ENCODE peak calls at places on chromosomes 13 and 19, in nine cellular contexts. H is tibial nerve, D is H9, F is OCI-LY7, C is lung, U is cardiac muscle cell, Z is PC-3, I is A549, A is colonic mucosa. N is an unnamed sample.

GRCh38 chr19:47573076-47574026 is at the start of gene ZNF541:
- DNase-seq in H (peak; percentile 37), D (no peak), F (no peak), C (peak; percentile 38), U (peak; percentile 80), Z (no peak), I (no peak), A (peak; percentile 58), N (peak; percentile 12)

GRCh38 chr13:51452391-51453307 is at the start of gene INTS6:
- DNase-seq in H (peak; percentile 99), D (peak; percentile 99), F (peak; percentile 100), C (peak; percentile 99), U (peak; percentile 100), Z (peak; percentile 96), I (peak; percentile 98), A (peak; percentile 99), N (peak; percentile 100)

GRCh38 chr19:17234911-17235617 is 9.0 kb downstream of the OCEL1 start:
- DNase-seq in H (no peak), D (peak; percentile 81), F (peak; percentile 73), C (no peak), U (peak; percentile 48), Z (peak; percentile 46), I (peak; percentile 67), A (peak; percentile 81), N (no peak)

GRCh38 chr13:50244355-50244912 is 229.2 kb downstream of the KCNRG start:
- DNase-seq in H (no peak), D (no peak), F (no peak), C (no peak), U (no peak), Z (no peak), I (no peak), A (no peak), N (no peak)

GRCh38 chr13:99892189-99892588 is 79.4 kb downstream of the ZIC5 start:
- DNase-seq in H (no peak), D (peak; percentile 81), F (no peak), C (no peak), U (no peak), Z (no peak), I (no peak), A (no peak), N (no peak)

GRCh38 chr13:25018729-25019115 is 77.2 kb upstream of the PABPC3 start:
- DNase-seq in H (no peak), D (peak; percentile 53), F (no peak), C (no peak), U (no peak), Z (no peak), I (peak; percentile 46), A (peak; percentile 23), N (no peak)

GRCh38 chr19:48342841-48343540 is 17.6 kb downstream of the EMP3 start:
- DNase-seq in H (no peak), D (no peak), F (no peak), C (no peak), U (peak; percentile 47), Z (peak; percentile 45), I (peak; percentile 57), A (no peak), N (no peak)

GRCh38 chr19:10431254-10431942 is 11.1 kb downstream of the PDE4A start:
- DNase-seq in H (no peak), D (no peak), F (no peak), C (peak; percentile 43), U (peak; percentile 36), Z (peak; percentile 37), I (no peak), A (peak; percentile 50), N (no peak)

DNA sequence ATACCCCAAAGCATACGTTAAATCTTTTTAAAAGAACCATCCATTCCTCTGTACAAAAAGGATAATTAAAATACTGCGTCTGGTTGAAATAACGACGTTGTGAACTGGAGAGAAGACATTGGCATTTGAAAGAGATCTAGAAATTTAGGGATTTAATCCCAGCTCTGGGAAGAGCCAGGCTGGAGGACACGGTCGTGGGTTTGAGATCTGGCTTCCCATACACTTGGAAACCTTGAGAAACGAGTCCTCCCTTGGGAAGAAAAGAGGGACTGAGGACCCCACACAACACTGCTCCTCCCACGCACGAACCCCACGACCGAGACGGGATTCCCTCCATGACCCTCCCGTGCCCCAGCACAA is 625 bp downstream of the ZNF709 start:
- DNase-seq in H (no peak), D (no peak), F (no peak), C (no peak), U (no peak), Z (no peak), I (no peak), A (no peak), N (no peak)
- H3K27ac ChIP-seq in H (peak overlapping the region; percentile 91), D (no peak overlapping the region), F (no peak overlapping the region), C (peak overlapping the region; percentile 78), U (peak overlapping the region; percentile 75), Z (no peak overlapping the region), I (no peak overlapping the region), A (no peak overlapping the region), N (peak overlapping the region; percentile 41)

GRCh38 chr19:58388175-58388526 is 1.1 kb downstream of the RPS5 start:
- DNase-seq in H (no peak), D (peak; percentile 24), F (no peak), C (no peak), U (no peak), Z (no peak), I (no peak), A (no peak), N (no peak)

GRCh38 chr19:58386576-58387337 is at the start of gene RPS5:
- DNase-seq in H (peak; percentile 94), D (peak; percentile 98), F (peak; percentile 99), C (peak; percentile 97), U (peak; percentile 99), Z (peak; percentile 100), I (peak; percentile 99), A (peak; percentile 98), N (peak; percentile 85)

GRCh38 chr19:58385313-58386165 is 1.5 kb upstream of the RPS5 start:
- DNase-seq in H (no peak), D (peak; percentile 31), F (no peak), C (no peak), U (no peak), Z (no peak), I (no peak), A (no peak), N (no peak)

GRCh38 chr19:58386166-58386575 is 898 bp upstream of the RPS5 start:
- DNase-seq in H (no peak), D (peak; percentile 25), F (no peak), C (no peak), U (no peak), Z (no peak), I (no peak), A (no peak), N (no peak)

DNA sequence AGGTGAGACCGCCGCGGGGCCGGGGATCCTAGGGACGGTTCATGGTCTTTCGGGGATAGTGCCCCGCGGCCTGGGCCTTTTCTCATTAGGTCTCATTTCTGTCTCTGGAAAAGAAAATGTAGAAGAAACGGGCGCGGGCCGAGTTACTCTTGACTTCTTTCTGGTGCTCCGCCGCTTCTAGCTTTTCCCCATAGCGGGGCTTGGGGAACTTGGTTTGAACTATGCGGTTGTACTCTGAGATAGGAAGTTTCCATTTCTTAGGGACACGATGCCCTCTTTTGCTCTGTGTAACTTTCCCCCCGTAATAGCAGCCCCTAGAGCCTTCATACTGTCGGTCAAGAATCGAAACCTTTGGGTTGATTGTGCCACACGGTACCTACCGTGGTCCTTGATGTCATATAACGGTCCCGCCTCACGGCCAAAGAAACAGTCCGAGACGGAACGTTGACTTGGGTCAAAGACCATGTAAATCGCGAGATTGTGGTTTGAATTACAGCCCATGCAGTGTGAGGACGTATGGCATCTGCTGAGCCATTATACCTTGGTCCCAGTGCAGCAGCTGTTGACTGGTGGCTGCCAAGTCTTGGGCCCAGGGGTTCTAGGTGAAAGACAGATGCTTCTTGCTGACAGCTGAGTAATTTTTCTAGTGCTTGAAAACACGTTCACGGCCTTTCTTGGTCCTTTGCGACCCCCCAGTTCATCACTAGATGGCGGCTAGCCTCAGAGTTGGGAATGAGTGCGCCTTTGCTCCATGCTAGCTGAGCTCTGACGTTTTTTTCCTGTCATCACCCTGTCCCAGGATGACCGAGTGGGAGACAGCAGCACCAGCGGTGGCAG is 487 bp downstream of the RPS5 start:
- DNase-seq in H (no peak), D (no peak), F (peak; percentile 30), C (no peak), U (no peak), Z (no peak), I (no peak), A (no peak), N (no peak)
- TF ChIP-seq CTCF in H (no peak), D (peak; percentile 23), F (peak; percentile 64), C (no peak), U (peak; percentile 12), Z (peak; percentile 34), I (no peak), A (no peak), N (no peak)

DNA sequence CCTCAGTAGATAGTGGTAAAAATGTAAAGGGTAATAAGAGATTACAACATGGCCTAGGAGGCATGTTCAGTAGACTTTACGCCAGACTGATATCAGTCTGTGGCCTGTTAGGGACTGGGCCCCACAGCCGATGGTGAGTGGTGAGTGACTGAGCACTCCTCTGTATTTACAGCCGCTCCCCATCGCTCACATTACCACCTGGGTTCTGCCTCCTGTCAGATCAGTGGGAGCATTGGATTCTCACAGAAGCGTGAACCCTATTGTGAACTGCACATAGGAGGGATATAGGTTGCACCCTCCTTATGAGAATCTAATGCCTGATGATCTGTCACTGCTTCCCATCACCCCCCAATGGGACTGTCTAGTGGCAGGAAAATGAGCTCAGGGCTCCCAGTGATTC is 17.9 kb downstream of the NLRP11 start:
- DNase-seq in H (no peak), D (no peak), F (no peak), C (no peak), U (no peak), Z (no peak), I (no peak), A (no peak), N (no peak)
- H3K9me3 ChIP-seq in H (peaks cover 16% of the 10 kb centered on the region), D (peaks cover 98% of the 10 kb centered on the region), F (peaks cover 7% of the 10 kb centered on the region), C (no peaks in the 10 kb centered on the region), U (no peaks in the 10 kb centered on the region), Z (no peaks in the 10 kb centered on the region), I (peaks cover 11% of the 10 kb centered on the region), A (no peaks in the 10 kb centered on the region), N (no peaks in the 10 kb centered on the region)

GRCh38 chr13:48578516-48579166 is 45.8 kb upstream of the RCBTB2 start:
- DNase-seq in H (no peak), D (no peak), F (peak; percentile 45), C (peak; percentile 28), U (no peak), Z (no peak), I (no peak), A (no peak), N (no peak)

GRCh38 chr13:48579167-48579918 is 46.5 kb upstream of the RCBTB2 start:
- DNase-seq in H (no peak), D (no peak), F (peak; percentile 88), C (no peak), U (no peak), Z (no peak), I (no peak), A (peak; percentile 58), N (no peak)

GRCh38 chr13:48574036-48574796 is 41.3 kb upstream of the RCBTB2 start:
- DNase-seq in H (no peak), D (no peak), F (peak; percentile 45), C (no peak), U (no peak), Z (no peak), I (no peak), A (no peak), N (no peak)

GRCh38 chr13:48575014-48575413 is 42.1 kb upstream of the RCBTB2 start:
- DNase-seq in H (no peak), D (no peak), F (no peak), C (peak; percentile 22), U (no peak), Z (no peak), I (no peak), A (no peak), N (no peak)

DNA sequence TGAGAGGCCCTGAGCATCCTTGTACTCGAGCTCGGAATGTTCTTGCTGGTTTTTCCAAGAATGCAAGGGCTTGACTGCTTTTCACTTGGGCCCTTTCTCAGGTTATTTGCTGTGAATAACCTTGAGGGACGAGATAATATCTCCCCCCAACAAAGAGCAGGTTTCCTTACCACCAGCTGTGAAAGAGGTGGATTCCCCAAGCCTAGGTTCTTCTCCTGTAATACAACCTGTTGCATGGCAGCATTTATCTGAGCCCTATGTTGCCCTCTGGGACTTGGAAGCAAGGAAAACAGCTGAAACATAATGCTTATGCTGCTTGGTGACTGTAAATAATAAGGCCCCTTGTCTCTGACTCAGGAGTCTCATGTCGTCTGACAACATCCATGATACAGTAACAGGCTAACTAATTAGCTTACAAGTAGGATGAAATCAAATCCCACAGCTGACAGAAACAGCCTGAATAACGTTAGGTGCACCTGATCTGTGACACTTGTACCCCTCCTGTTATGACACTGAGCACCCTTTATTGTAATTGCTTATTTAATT is 43.6 kb upstream of the RCBTB2 start:
- DNase-seq in H (no peak), D (no peak), F (no peak), C (no peak), U (no peak), Z (no peak), I (no peak), A (no peak), N (no peak)
- H3K27ac ChIP-seq in H (no peak overlapping the region), D (no peak overlapping the region), F (no peak overlapping the region), C (no peak overlapping the region), U (no peak overlapping the region), Z (no peak overlapping the region), I (no peak overlapping the region), A (no peak overlapping the region), N (no peak overlapping the region)

N was measured in thoracic aorta.